ENCODE peak calls at places on chromosomes 16 and 17, in eight cellular contexts. One of them, this sample, is unnamed.

GRCh38 chr16:24514096-24514495 is 25.3 kb upstream of the RBBP6 start:
- DNase-seq in IMR-90: no peak
- DNase-seq in A673: no peak
- DNase-seq in midbrain: no peak
- DNase-seq in NCI-H1417: no peak
- DNase-seq in esophagus squamous epithelium: no peak
- DNase-seq in lower lobe of right lung: no peak
- DNase-seq in stimulated activated naive B cell treated with anti-CD40 and anti-IgM and Interleukin-4, amounts not matched to agents 10 μg/mL and 1 μg/mL and 100 μg/mL, for 72 hours: no peak
- DNase-seq in this sample: no peak

GRCh38 chr16:67965668-67966548 is 2.5 kb downstream of the SLC12A4 start:
- DNase-seq in IMR-90: no peak
- DNase-seq in A673: no peak
- DNase-seq in midbrain: no peak
- DNase-seq in NCI-H1417: no peak
- DNase-seq in esophagus squamous epithelium: no peak
- DNase-seq in lower lobe of right lung: no peak
- DNase-seq in stimulated activated naive B cell treated with anti-CD40 and anti-IgM and Interleukin-4, amounts not matched to agents 10 μg/mL and 1 μg/mL and 100 μg/mL, for 72 hours: no peak
- DNase-seq in this sample: no peak

GRCh38 chr17:71438631-71439146 is 682.1 kb upstream of the SOX9 start:
- DNase-seq in IMR-90: peak
- DNase-seq in A673: peak
- DNase-seq in midbrain: no peak
- DNase-seq in NCI-H1417: peak
- DNase-seq in esophagus squamous epithelium: no peak
- DNase-seq in lower lobe of right lung: no peak
- DNase-seq in stimulated activated naive B cell treated with anti-CD40 and anti-IgM and Interleukin-4, amounts not matched to agents 10 μg/mL and 1 μg/mL and 100 μg/mL, for 72 hours: no peak
- DNase-seq in this sample: peak

GRCh38 chr17:13333661-13334060 is 268.1 kb downstream of the HS3ST3A1 start:
- DNase-seq in IMR-90: no peak
- DNase-seq in A673: no peak
- DNase-seq in midbrain: no peak
- DNase-seq in NCI-H1417: no peak
- DNase-seq in esophagus squamous epithelium: no peak
- DNase-seq in lower lobe of right lung: no peak
- DNase-seq in stimulated activated naive B cell treated with anti-CD40 and anti-IgM and Interleukin-4, amounts not matched to agents 10 μg/mL and 1 μg/mL and 100 μg/mL, for 72 hours: no peak
- DNase-seq in this sample: no peak

GRCh38 chr16:11093578-11094074 is 149.3 kb downstream of the CLEC16A start:
- DNase-seq in IMR-90: no peak
- DNase-seq in A673: no peak
- DNase-seq in midbrain: no peak
- DNase-seq in NCI-H1417: no peak
- DNase-seq in esophagus squamous epithelium: no peak
- DNase-seq in lower lobe of right lung: no peak
- DNase-seq in stimulated activated naive B cell treated with anti-CD40 and anti-IgM and Interleukin-4, amounts not matched to agents 10 μg/mL and 1 μg/mL and 100 μg/mL, for 72 hours: no peak
- DNase-seq in this sample: no peak

GRCh38 chr16:79372504-79373184 is 227.9 kb downstream of the MAF start:
- DNase-seq in IMR-90: no peak
- DNase-seq in A673: no peak
- DNase-seq in midbrain: no peak
- DNase-seq in NCI-H1417: no peak
- DNase-seq in esophagus squamous epithelium: no peak
- DNase-seq in lower lobe of right lung: no peak
- DNase-seq in stimulated activated naive B cell treated with anti-CD40 and anti-IgM and Interleukin-4, amounts not matched to agents 10 μg/mL and 1 μg/mL and 100 μg/mL, for 72 hours: no peak
- DNase-seq in this sample: no peak

GRCh38 chr17:77778636-77779524 is 179.6 kb upstream of the TNRC6C start:
- DNase-seq in IMR-90: no peak
- DNase-seq in A673: peak
- DNase-seq in midbrain: peak
- DNase-seq in NCI-H1417: no peak
- DNase-seq in esophagus squamous epithelium: no peak
- DNase-seq in lower lobe of right lung: peak
- DNase-seq in stimulated activated naive B cell treated with anti-CD40 and anti-IgM and Interleukin-4, amounts not matched to agents 10 μg/mL and 1 μg/mL and 100 μg/mL, for 72 hours: no peak
- DNase-seq in this sample: peak

GRCh38 chr17:22669721-22670120 is 977.4 kb downstream of the KCNJ18 start:
- DNase-seq in IMR-90: no peak
- DNase-seq in A673: no peak
- DNase-seq in midbrain: no peak
- DNase-seq in NCI-H1417: no peak
- DNase-seq in esophagus squamous epithelium: no peak
- DNase-seq in lower lobe of right lung: no peak
- DNase-seq in stimulated activated naive B cell treated with anti-CD40 and anti-IgM and Interleukin-4, amounts not matched to agents 10 μg/mL and 1 μg/mL and 100 μg/mL, for 72 hours: no peak
- DNase-seq in this sample: no peak

GRCh38 chr17:49694847-49695697 is 12.7 kb downstream of the SLC35B1 start:
- DNase-seq in IMR-90: no peak
- DNase-seq in A673: peak
- DNase-seq in midbrain: no peak
- DNase-seq in NCI-H1417: peak
- DNase-seq in esophagus squamous epithelium: no peak
- DNase-seq in lower lobe of right lung: no peak
- DNase-seq in stimulated activated naive B cell treated with anti-CD40 and anti-IgM and Interleukin-4, amounts not matched to agents 10 μg/mL and 1 μg/mL and 100 μg/mL, for 72 hours: peak
- DNase-seq in this sample: peak

GRCh38 chr16:83187404-83187803 is 560.6 kb downstream of the CDH13 start:
- DNase-seq in IMR-90: peak
- DNase-seq in A673: no peak
- DNase-seq in midbrain: no peak
- DNase-seq in NCI-H1417: no peak
- DNase-seq in esophagus squamous epithelium: no peak
- DNase-seq in lower lobe of right lung: no peak
- DNase-seq in stimulated activated naive B cell treated with anti-CD40 and anti-IgM and Interleukin-4, amounts not matched to agents 10 μg/mL and 1 μg/mL and 100 μg/mL, for 72 hours: peak
- DNase-seq in this sample: no peak

GRCh38 chr16:12760819-12761611 is 42.7 kb downstream of the CPPED1 start:
- DNase-seq in IMR-90: no peak
- DNase-seq in A673: no peak
- DNase-seq in midbrain: no peak
- DNase-seq in NCI-H1417: no peak
- DNase-seq in esophagus squamous epithelium: no peak
- DNase-seq in lower lobe of right lung: no peak
- DNase-seq in stimulated activated naive B cell treated with anti-CD40 and anti-IgM and Interleukin-4, amounts not matched to agents 10 μg/mL and 1 μg/mL and 100 μg/mL, for 72 hours: no peak
- DNase-seq in this sample: no peak

GRCh38 chr16:30541502-30542329 is 7.1 kb upstream of the ZNF747 start:
- DNase-seq in IMR-90: peak
- DNase-seq in A673: no peak
- DNase-seq in midbrain: no peak
- DNase-seq in NCI-H1417: no peak
- DNase-seq in esophagus squamous epithelium: no peak
- DNase-seq in lower lobe of right lung: no peak
- DNase-seq in stimulated activated naive B cell treated with anti-CD40 and anti-IgM and Interleukin-4, amounts not matched to agents 10 μg/mL and 1 μg/mL and 100 μg/mL, for 72 hours: no peak
- DNase-seq in this sample: no peak

GRCh38 chr17:68682913-68683312 is 81.7 kb upstream of the FAM20A start:
- DNase-seq in IMR-90: no peak
- DNase-seq in A673: peak
- DNase-seq in midbrain: no peak
- DNase-seq in NCI-H1417: peak
- DNase-seq in esophagus squamous epithelium: no peak
- DNase-seq in lower lobe of right lung: no peak
- DNase-seq in stimulated activated naive B cell treated with anti-CD40 and anti-IgM and Interleukin-4, amounts not matched to agents 10 μg/mL and 1 μg/mL and 100 μg/mL, for 72 hours: no peak
- DNase-seq in this sample: no peak

GRCh38 chr17:1273492-1274242 is 3.4 kb downstream of the BHLHA9 start:
- DNase-seq in IMR-90: no peak
- DNase-seq in A673: no peak
- DNase-seq in midbrain: no peak
- DNase-seq in NCI-H1417: no peak
- DNase-seq in esophagus squamous epithelium: no peak
- DNase-seq in lower lobe of right lung: no peak
- DNase-seq in stimulated activated naive B cell treated with anti-CD40 and anti-IgM and Interleukin-4, amounts not matched to agents 10 μg/mL and 1 μg/mL and 100 μg/mL, for 72 hours: no peak
- DNase-seq in this sample: no peak

GRCh38 chr17:65393514-65393913 is 167.9 kb downstream of the AXIN2 start:
- DNase-seq in IMR-90: no peak
- DNase-seq in A673: no peak
- DNase-seq in midbrain: no peak
- DNase-seq in NCI-H1417: no peak
- DNase-seq in esophagus squamous epithelium: no peak
- DNase-seq in lower lobe of right lung: no peak
- DNase-seq in stimulated activated naive B cell treated with anti-CD40 and anti-IgM and Interleukin-4, amounts not matched to agents 10 μg/mL and 1 μg/mL and 100 μg/mL, for 72 hours: no peak
- DNase-seq in this sample: no peak

GRCh38 chr16:80580109-80580832 is 39.5 kb downstream of the DYNLRB2 start:
- DNase-seq in IMR-90: peak
- DNase-seq in A673: no peak
- DNase-seq in midbrain: no peak
- DNase-seq in NCI-H1417: no peak
- DNase-seq in esophagus squamous epithelium: no peak
- DNase-seq in lower lobe of right lung: no peak
- DNase-seq in stimulated activated naive B cell treated with anti-CD40 and anti-IgM and Interleukin-4, amounts not matched to agents 10 μg/mL and 1 μg/mL and 100 μg/mL, for 72 hours: peak
- DNase-seq in this sample: no peak

GRCh38 chr17:81399481-81400153 is 4.4 kb downstream of the BAHCC1 start:
- DNase-seq in IMR-90: no peak
- DNase-seq in A673: no peak
- DNase-seq in midbrain: no peak
- DNase-seq in NCI-H1417: peak
- DNase-seq in esophagus squamous epithelium: no peak
- DNase-seq in lower lobe of right lung: no peak
- DNase-seq in stimulated activated naive B cell treated with anti-CD40 and anti-IgM and Interleukin-4, amounts not matched to agents 10 μg/mL and 1 μg/mL and 100 μg/mL, for 72 hours: no peak
- DNase-seq in this sample: no peak

GRCh38 chr16:57623251-57624043 is 5.0 kb upstream of the ADGRG1 start:
- DNase-seq in IMR-90: peak
- DNase-seq in A673: peak
- DNase-seq in midbrain: peak
- DNase-seq in NCI-H1417: peak
- DNase-seq in esophagus squamous epithelium: no peak
- DNase-seq in lower lobe of right lung: peak
- DNase-seq in stimulated activated naive B cell treated with anti-CD40 and anti-IgM and Interleukin-4, amounts not matched to agents 10 μg/mL and 1 μg/mL and 100 μg/mL, for 72 hours: no peak
- DNase-seq in this sample: peak

GRCh38 chr16:57635266-57636097 is 7.1 kb downstream of the ADGRG1 start:
- DNase-seq in IMR-90: no peak
- DNase-seq in A673: no peak
- DNase-seq in midbrain: no peak
- DNase-seq in NCI-H1417: no peak
- DNase-seq in esophagus squamous epithelium: no peak
- DNase-seq in lower lobe of right lung: no peak
- DNase-seq in stimulated activated naive B cell treated with anti-CD40 and anti-IgM and Interleukin-4, amounts not matched to agents 10 μg/mL and 1 μg/mL and 100 μg/mL, for 72 hours: no peak
- DNase-seq in this sample: no peak

GRCh38 chr16:11603331-11603750 is 16.6 kb upstream of the LITAF start:
- DNase-seq in IMR-90: no peak
- DNase-seq in A673: no peak
- DNase-seq in midbrain: no peak
- DNase-seq in NCI-H1417: no peak
- DNase-seq in esophagus squamous epithelium: no peak
- DNase-seq in lower lobe of right lung: peak
- DNase-seq in stimulated activated naive B cell treated with anti-CD40 and anti-IgM and Interleukin-4, amounts not matched to agents 10 μg/mL and 1 μg/mL and 100 μg/mL, for 72 hours: no peak
- DNase-seq in this sample: no peak

GRCh38 chr16:56192971-56193936 is 2.0 kb downstream of the GNAO1 start:
- DNase-seq in IMR-90: no peak
- DNase-seq in A673: no peak
- DNase-seq in midbrain: no peak
- DNase-seq in NCI-H1417: no peak
- DNase-seq in esophagus squamous epithelium: no peak
- DNase-seq in lower lobe of right lung: no peak
- DNase-seq in stimulated activated naive B cell treated with anti-CD40 and anti-IgM and Interleukin-4, amounts not matched to agents 10 μg/mL and 1 μg/mL and 100 μg/mL, for 72 hours: no peak
- DNase-seq in this sample: no peak